ENCODE peak calls at places on chromosomes 1 and 21, in seven cellular contexts. O is iPS-NIHi11; M is GM10248; D is CD4-positive, alpha-beta memory T cell; B is activated CD4-positive, alpha-beta T cell treated with anti-CD3 and anti-CD28 coated beads, Interleukin-2, amount 10 ng/mL, durations not matched to agents 7 days and 5 days; V is activated T-helper 1 cell treated with anti-CD3 and anti-CD28 coated beads, Interleukin-12 subunit alpha, Interleukin-12 subunit beta, Interleukin-2, Interleukin-4 antibody, amounts not matched to agents 30 ng/mL and 10 ng/mL and 1 ng/mL, durations not matched to agents 14 hours and 24 hours and 36 hours; F is cardiac fibroblast. H is an unnamed sample.

GRCh38 chr21:34274001-34274400 is 89.8 kb upstream of the KCNE2 start:
- DNase-seq in B (no peak), M (no peak), D (no peak), F (peak; percentile 50), V (no peak), O (no peak), H (no peak)

GRCh38 chr1:68904472-68904871 is 407.6 kb upstream of the DEPDC1 start:
- DNase-seq in O (peak; percentile 16), M (no peak), V (no peak), D (no peak), B (no peak), F (peak; percentile 34), H (no peak)

GRCh38 chr1:204742676-204743075 is 57.1 kb upstream of the LRRN2 start:
- DNase-seq in O (no peak), F (no peak), B (no peak), D (no peak), M (no peak), V (no peak), H (no peak)

GRCh38 chr1:205711105-205712048 is 31.1 kb upstream of the SLC45A3 start:
- DNase-seq in F (peak; percentile 92), B (peak; percentile 84), V (peak; percentile 42), O (peak; percentile 71), M (peak; percentile 58), D (peak; percentile 62), H (peak; percentile 51)

GRCh38 chr1:228860911-228861829 is 125.9 kb downstream of the RHOU start:
- DNase-seq in F (peak; percentile 64), B (no peak), M (no peak), D (no peak), V (no peak), O (no peak), H (no peak)

GRCh38 chr1:203351037-203351625 is at the start of gene FMOD:
- DNase-seq in B (no peak), D (no peak), M (peak; percentile 41), O (peak; percentile 72), V (no peak), F (peak; percentile 28), H (no peak)

GRCh38 chr1:30012455-30013440 is 710.6 kb downstream of the MATN1 start:
- DNase-seq in O (no peak), V (no peak), M (no peak), B (no peak), F (no peak), D (no peak), H (no peak)

GRCh38 chr1:204149635-204150565 is 1.9 kb downstream of the ETNK2 start:
- DNase-seq in B (no peak), O (no peak), F (no peak), V (no peak), M (no peak), D (no peak), H (no peak)

GRCh38 chr1:159318784-159319551 is 16.8 kb downstream of the FCER1A start:
- DNase-seq in B (no peak), F (no peak), V (no peak), O (no peak), D (no peak), M (no peak), H (no peak)

GRCh38 chr1:204814146-204814884 is 56.3 kb upstream of the NFASC start:
- DNase-seq in O (no peak), D (no peak), M (no peak), B (no peak), F (no peak), V (no peak), H (no peak)

GRCh38 chr1:193335797-193336428 is 149.5 kb upstream of the B3GALT2 start:
- DNase-seq in F (peak; percentile 70), M (no peak), O (no peak), B (no peak), D (no peak), V (no peak), H (no peak)